ENCODE peak calls at places on chromosomes 12 and 14, in seven cellular contexts. One of them, this sample, is unnamed.

GRCh38 chr12:74033531-74033930 is 504.1 kb upstream of the ATXN7L3B start:
- DNase-seq in activated CD4-positive, alpha-beta T cell treated with anti-CD3 and anti-CD28 coated beads, Interleukin-2, amount 50 U/mL, for 1 hour: no peak
- DNase-seq in AG10803: no peak
- DNase-seq in NCI-H69: no peak
- DNase-seq in stromal cell of bone marrow: no peak
- DNase-seq in nephron progenitor cell: no peak
- DNase-seq in stimulated activated naive CD4-positive, alpha-beta T cell: no peak
- DNase-seq in this sample: no peak

GRCh38 chr12:58341791-58342190 is 400.4 kb downstream of the ATP23 start:
- DNase-seq in activated CD4-positive, alpha-beta T cell treated with anti-CD3 and anti-CD28 coated beads, Interleukin-2, amount 50 U/mL, for 1 hour: no peak
- DNase-seq in AG10803: peak
- DNase-seq in NCI-H69: peak
- DNase-seq in stromal cell of bone marrow: no peak
- DNase-seq in nephron progenitor cell: no peak
- DNase-seq in stimulated activated naive CD4-positive, alpha-beta T cell: no peak
- DNase-seq in this sample: no peak

GRCh38 chr12:121379945-121380344 is 20.0 kb upstream of the RNF34 start:
- DNase-seq in activated CD4-positive, alpha-beta T cell treated with anti-CD3 and anti-CD28 coated beads, Interleukin-2, amount 50 U/mL, for 1 hour: no peak
- DNase-seq in AG10803: no peak
- DNase-seq in NCI-H69: no peak
- DNase-seq in stromal cell of bone marrow: no peak
- DNase-seq in nephron progenitor cell: no peak
- DNase-seq in stimulated activated naive CD4-positive, alpha-beta T cell: no peak
- DNase-seq in this sample: no peak

GRCh38 chr12:112843272-112843671 is 51.7 kb downstream of the RPH3A start:
- DNase-seq in activated CD4-positive, alpha-beta T cell treated with anti-CD3 and anti-CD28 coated beads, Interleukin-2, amount 50 U/mL, for 1 hour: no peak
- DNase-seq in AG10803: peak
- DNase-seq in NCI-H69: peak
- DNase-seq in stromal cell of bone marrow: no peak
- DNase-seq in nephron progenitor cell: no peak
- DNase-seq in stimulated activated naive CD4-positive, alpha-beta T cell: no peak
- DNase-seq in this sample: no peak

GRCh38 chr12:51635371-51635770 is 44.3 kb downstream of the SCN8A start:
- DNase-seq in activated CD4-positive, alpha-beta T cell treated with anti-CD3 and anti-CD28 coated beads, Interleukin-2, amount 50 U/mL, for 1 hour: no peak
- DNase-seq in AG10803: peak
- DNase-seq in NCI-H69: no peak
- DNase-seq in stromal cell of bone marrow: peak
- DNase-seq in nephron progenitor cell: no peak
- DNase-seq in stimulated activated naive CD4-positive, alpha-beta T cell: no peak
- DNase-seq in this sample: peak

GRCh38 chr12:111304642-111305071 is 64.2 kb downstream of the PHETA1 start:
- DNase-seq in activated CD4-positive, alpha-beta T cell treated with anti-CD3 and anti-CD28 coated beads, Interleukin-2, amount 50 U/mL, for 1 hour: peak
- DNase-seq in AG10803: no peak
- DNase-seq in NCI-H69: peak
- DNase-seq in stromal cell of bone marrow: no peak
- DNase-seq in nephron progenitor cell: peak
- DNase-seq in stimulated activated naive CD4-positive, alpha-beta T cell: peak
- DNase-seq in this sample: no peak

GRCh38 chr14:30277268-30277667 is 281.7 kb upstream of the G2E3 start:
- DNase-seq in activated CD4-positive, alpha-beta T cell treated with anti-CD3 and anti-CD28 coated beads, Interleukin-2, amount 50 U/mL, for 1 hour: no peak
- DNase-seq in AG10803: no peak
- DNase-seq in NCI-H69: no peak
- DNase-seq in stromal cell of bone marrow: no peak
- DNase-seq in nephron progenitor cell: no peak
- DNase-seq in stimulated activated naive CD4-positive, alpha-beta T cell: no peak
- DNase-seq in this sample: no peak

GRCh38 chr12:106519587-106519986 is 63.2 kb upstream of the RFX4 start:
- DNase-seq in activated CD4-positive, alpha-beta T cell treated with anti-CD3 and anti-CD28 coated beads, Interleukin-2, amount 50 U/mL, for 1 hour: no peak
- DNase-seq in AG10803: peak
- DNase-seq in NCI-H69: no peak
- DNase-seq in stromal cell of bone marrow: no peak
- DNase-seq in nephron progenitor cell: no peak
- DNase-seq in stimulated activated naive CD4-positive, alpha-beta T cell: no peak
- DNase-seq in this sample: peak

GRCh38 chr12:94149781-94150482 is 1.6 kb downstream of the PLXNC1 start:
- DNase-seq in activated CD4-positive, alpha-beta T cell treated with anti-CD3 and anti-CD28 coated beads, Interleukin-2, amount 50 U/mL, for 1 hour: no peak
- DNase-seq in AG10803: no peak
- DNase-seq in NCI-H69: peak
- DNase-seq in stromal cell of bone marrow: no peak
- DNase-seq in nephron progenitor cell: peak
- DNase-seq in stimulated activated naive CD4-positive, alpha-beta T cell: peak
- DNase-seq in this sample: peak

GRCh38 chr14:58808828-58809227 is 171.1 kb downstream of the DACT1 start:
- DNase-seq in activated CD4-positive, alpha-beta T cell treated with anti-CD3 and anti-CD28 coated beads, Interleukin-2, amount 50 U/mL, for 1 hour: no peak
- DNase-seq in AG10803: peak
- DNase-seq in NCI-H69: peak
- DNase-seq in stromal cell of bone marrow: no peak
- DNase-seq in nephron progenitor cell: no peak
- DNase-seq in stimulated activated naive CD4-positive, alpha-beta T cell: no peak
- DNase-seq in this sample: no peak

GRCh38 chr12:55970775-55971174 is 3.1 kb upstream of the RAB5B start:
- DNase-seq in activated CD4-positive, alpha-beta T cell treated with anti-CD3 and anti-CD28 coated beads, Interleukin-2, amount 50 U/mL, for 1 hour: no peak
- DNase-seq in AG10803: peak
- DNase-seq in NCI-H69: no peak
- DNase-seq in stromal cell of bone marrow: no peak
- DNase-seq in nephron progenitor cell: no peak
- DNase-seq in stimulated activated naive CD4-positive, alpha-beta T cell: no peak
- DNase-seq in this sample: no peak

GRCh38 chr12:74980510-74980909 is 229.1 kb downstream of the KCNC2 start:
- DNase-seq in activated CD4-positive, alpha-beta T cell treated with anti-CD3 and anti-CD28 coated beads, Interleukin-2, amount 50 U/mL, for 1 hour: no peak
- DNase-seq in AG10803: no peak
- DNase-seq in NCI-H69: peak
- DNase-seq in stromal cell of bone marrow: peak
- DNase-seq in nephron progenitor cell: peak
- DNase-seq in stimulated activated naive CD4-positive, alpha-beta T cell: no peak
- DNase-seq in this sample: no peak

GRCh38 chr12:129276408-129277042 is 423.2 kb downstream of the GLT1D1 start:
- DNase-seq in activated CD4-positive, alpha-beta T cell treated with anti-CD3 and anti-CD28 coated beads, Interleukin-2, amount 50 U/mL, for 1 hour: no peak
- DNase-seq in AG10803: no peak
- DNase-seq in NCI-H69: no peak
- DNase-seq in stromal cell of bone marrow: no peak
- DNase-seq in nephron progenitor cell: no peak
- DNase-seq in stimulated activated naive CD4-positive, alpha-beta T cell: no peak
- DNase-seq in this sample: no peak

GRCh38 chr14:103576371-103577024 is 13.7 kb downstream of the COA8 start:
- DNase-seq in activated CD4-positive, alpha-beta T cell treated with anti-CD3 and anti-CD28 coated beads, Interleukin-2, amount 50 U/mL, for 1 hour: no peak
- DNase-seq in AG10803: peak
- DNase-seq in NCI-H69: peak
- DNase-seq in stromal cell of bone marrow: peak
- DNase-seq in nephron progenitor cell: peak
- DNase-seq in stimulated activated naive CD4-positive, alpha-beta T cell: no peak
- DNase-seq in this sample: peak

GRCh38 chr12:6461401-6462233 is 8.9 kb downstream of the VAMP1 start:
- DNase-seq in activated CD4-positive, alpha-beta T cell treated with anti-CD3 and anti-CD28 coated beads, Interleukin-2, amount 50 U/mL, for 1 hour: peak
- DNase-seq in AG10803: no peak
- DNase-seq in NCI-H69: no peak
- DNase-seq in stromal cell of bone marrow: no peak
- DNase-seq in nephron progenitor cell: no peak
- DNase-seq in stimulated activated naive CD4-positive, alpha-beta T cell: peak
- DNase-seq in this sample: no peak

GRCh38 chr12:4117386-4118016 is 156.1 kb upstream of the CCND2 start:
- DNase-seq in activated CD4-positive, alpha-beta T cell treated with anti-CD3 and anti-CD28 coated beads, Interleukin-2, amount 50 U/mL, for 1 hour: no peak
- DNase-seq in AG10803: no peak
- DNase-seq in NCI-H69: no peak
- DNase-seq in stromal cell of bone marrow: no peak
- DNase-seq in nephron progenitor cell: no peak
- DNase-seq in stimulated activated naive CD4-positive, alpha-beta T cell: no peak
- DNase-seq in this sample: no peak

GRCh38 chr12:109715310-109716091 is 1.9 kb downstream of the FAM222A start:
- DNase-seq in activated CD4-positive, alpha-beta T cell treated with anti-CD3 and anti-CD28 coated beads, Interleukin-2, amount 50 U/mL, for 1 hour: no peak
- DNase-seq in AG10803: no peak
- DNase-seq in NCI-H69: peak
- DNase-seq in stromal cell of bone marrow: no peak
- DNase-seq in nephron progenitor cell: peak
- DNase-seq in stimulated activated naive CD4-positive, alpha-beta T cell: no peak
- DNase-seq in this sample: no peak

GRCh38 chr14:50014809-50015208 is 101.6 kb downstream of the VCPKMT start:
- DNase-seq in activated CD4-positive, alpha-beta T cell treated with anti-CD3 and anti-CD28 coated beads, Interleukin-2, amount 50 U/mL, for 1 hour: no peak
- DNase-seq in AG10803: no peak
- DNase-seq in NCI-H69: no peak
- DNase-seq in stromal cell of bone marrow: no peak
- DNase-seq in nephron progenitor cell: no peak
- DNase-seq in stimulated activated naive CD4-positive, alpha-beta T cell: no peak
- DNase-seq in this sample: no peak

GRCh38 chr12:62191747-62192485 is 68.3 kb upstream of the USP15 start:
- DNase-seq in activated CD4-positive, alpha-beta T cell treated with anti-CD3 and anti-CD28 coated beads, Interleukin-2, amount 50 U/mL, for 1 hour: peak
- DNase-seq in AG10803: peak
- DNase-seq in NCI-H69: peak
- DNase-seq in stromal cell of bone marrow: peak
- DNase-seq in nephron progenitor cell: peak
- DNase-seq in stimulated activated naive CD4-positive, alpha-beta T cell: peak
- DNase-seq in this sample: peak

GRCh38 chr12:52191841-52192791 is at the start of gene KRT80:
- DNase-seq in activated CD4-positive, alpha-beta T cell treated with anti-CD3 and anti-CD28 coated beads, Interleukin-2, amount 50 U/mL, for 1 hour: peak
- DNase-seq in AG10803: peak
- DNase-seq in NCI-H69: peak
- DNase-seq in stromal cell of bone marrow: peak
- DNase-seq in nephron progenitor cell: no peak
- DNase-seq in stimulated activated naive CD4-positive, alpha-beta T cell: no peak
- DNase-seq in this sample: peak

GRCh38 chr14:22982013-22982476 is 306 bp downstream of the AJUBA start:
- DNase-seq in activated CD4-positive, alpha-beta T cell treated with anti-CD3 and anti-CD28 coated beads, Interleukin-2, amount 50 U/mL, for 1 hour: no peak
- DNase-seq in AG10803: no peak
- DNase-seq in NCI-H69: peak
- DNase-seq in stromal cell of bone marrow: no peak
- DNase-seq in nephron progenitor cell: no peak
- DNase-seq in stimulated activated naive CD4-positive, alpha-beta T cell: no peak
- DNase-seq in this sample: no peak

GRCh38 chr14:28515571-28515970 is 251.0 kb upstream of the FOXG1 start:
- DNase-seq in activated CD4-positive, alpha-beta T cell treated with anti-CD3 and anti-CD28 coated beads, Interleukin-2, amount 50 U/mL, for 1 hour: no peak
- DNase-seq in AG10803: no peak
- DNase-seq in NCI-H69: no peak
- DNase-seq in stromal cell of bone marrow: peak
- DNase-seq in nephron progenitor cell: no peak
- DNase-seq in stimulated activated naive CD4-positive, alpha-beta T cell: no peak
- DNase-seq in this sample: no peak

GRCh38 chr12:15782667-15783066 is 6.5 kb downstream of the EPS8 start:
- DNase-seq in activated CD4-positive, alpha-beta T cell treated with anti-CD3 and anti-CD28 coated beads, Interleukin-2, amount 50 U/mL, for 1 hour: no peak
- DNase-seq in AG10803: no peak
- DNase-seq in NCI-H69: no peak
- DNase-seq in stromal cell of bone marrow: no peak
- DNase-seq in nephron progenitor cell: no peak
- DNase-seq in stimulated activated naive CD4-positive, alpha-beta T cell: no peak
- DNase-seq in this sample: no peak

GRCh38 chr14:59739794-59740193 is 130.8 kb downstream of the RTN1 start:
- DNase-seq in activated CD4-positive, alpha-beta T cell treated with anti-CD3 and anti-CD28 coated beads, Interleukin-2, amount 50 U/mL, for 1 hour: no peak
- DNase-seq in AG10803: no peak
- DNase-seq in NCI-H69: peak
- DNase-seq in stromal cell of bone marrow: no peak
- DNase-seq in nephron progenitor cell: no peak
- DNase-seq in stimulated activated naive CD4-positive, alpha-beta T cell: no peak
- DNase-seq in this sample: no peak

GRCh38 chr14:55249423-55249822 is 21.8 kb upstream of the FBXO34 start:
- DNase-seq in activated CD4-positive, alpha-beta T cell treated with anti-CD3 and anti-CD28 coated beads, Interleukin-2, amount 50 U/mL, for 1 hour: no peak
- DNase-seq in AG10803: peak
- DNase-seq in NCI-H69: no peak
- DNase-seq in stromal cell of bone marrow: peak
- DNase-seq in nephron progenitor cell: no peak
- DNase-seq in stimulated activated naive CD4-positive, alpha-beta T cell: no peak
- DNase-seq in this sample: peak

GRCh38 chr12:106113446-106114083 is 25.2 kb downstream of the NUAK1 start:
- DNase-seq in activated CD4-positive, alpha-beta T cell treated with anti-CD3 and anti-CD28 coated beads, Interleukin-2, amount 50 U/mL, for 1 hour: no peak
- DNase-seq in AG10803: peak
- DNase-seq in NCI-H69: peak
- DNase-seq in stromal cell of bone marrow: no peak
- DNase-seq in nephron progenitor cell: no peak
- DNase-seq in stimulated activated naive CD4-positive, alpha-beta T cell: no peak
- DNase-seq in this sample: no peak

GRCh38 chr14:61385002-61385685 is 63.8 kb downstream of the PRKCH start:
- DNase-seq in activated CD4-positive, alpha-beta T cell treated with anti-CD3 and anti-CD28 coated beads, Interleukin-2, amount 50 U/mL, for 1 hour: no peak
- DNase-seq in AG10803: no peak
- DNase-seq in NCI-H69: peak
- DNase-seq in stromal cell of bone marrow: no peak
- DNase-seq in nephron progenitor cell: no peak
- DNase-seq in stimulated activated naive CD4-positive, alpha-beta T cell: no peak
- DNase-seq in this sample: no peak

GRCh38 chr12:12527820-12528296 is 34.8 kb downstream of the DUSP16 start:
- DNase-seq in activated CD4-positive, alpha-beta T cell treated with anti-CD3 and anti-CD28 coated beads, Interleukin-2, amount 50 U/mL, for 1 hour: no peak
- DNase-seq in AG10803: no peak
- DNase-seq in NCI-H69: no peak
- DNase-seq in stromal cell of bone marrow: no peak
- DNase-seq in nephron progenitor cell: no peak
- DNase-seq in stimulated activated naive CD4-positive, alpha-beta T cell: no peak
- DNase-seq in this sample: no peak

GRCh38 chr12:89492883-89493282 is 31.7 kb downstream of the GALNT4 start:
- DNase-seq in activated CD4-positive, alpha-beta T cell treated with anti-CD3 and anti-CD28 coated beads, Interleukin-2, amount 50 U/mL, for 1 hour: no peak
- DNase-seq in AG10803: no peak
- DNase-seq in NCI-H69: no peak
- DNase-seq in stromal cell of bone marrow: no peak
- DNase-seq in nephron progenitor cell: no peak
- DNase-seq in stimulated activated naive CD4-positive, alpha-beta T cell: no peak
- DNase-seq in this sample: no peak

GRCh38 chr12:16112626-16113560 is 164.6 kb downstream of the SLC15A5 start:
- DNase-seq in activated CD4-positive, alpha-beta T cell treated with anti-CD3 and anti-CD28 coated beads, Interleukin-2, amount 50 U/mL, for 1 hour: no peak
- DNase-seq in AG10803: peak
- DNase-seq in NCI-H69: peak
- DNase-seq in stromal cell of bone marrow: no peak
- DNase-seq in nephron progenitor cell: peak
- DNase-seq in stimulated activated naive CD4-positive, alpha-beta T cell: no peak
- DNase-seq in this sample: no peak

GRCh38 chr12:52395761-52396434 is 10.2 kb downstream of the KRT82 start:
- DNase-seq in activated CD4-positive, alpha-beta T cell treated with anti-CD3 and anti-CD28 coated beads, Interleukin-2, amount 50 U/mL, for 1 hour: no peak
- DNase-seq in AG10803: peak
- DNase-seq in NCI-H69: peak
- DNase-seq in stromal cell of bone marrow: no peak
- DNase-seq in nephron progenitor cell: peak
- DNase-seq in stimulated activated naive CD4-positive, alpha-beta T cell: no peak
- DNase-seq in this sample: peak

GRCh38 chr12:4864575-4864974 is 45.1 kb upstream of the KCNA1 start:
- DNase-seq in activated CD4-positive, alpha-beta T cell treated with anti-CD3 and anti-CD28 coated beads, Interleukin-2, amount 50 U/mL, for 1 hour: no peak
- DNase-seq in AG10803: no peak
- DNase-seq in NCI-H69: no peak
- DNase-seq in stromal cell of bone marrow: no peak
- DNase-seq in nephron progenitor cell: no peak
- DNase-seq in stimulated activated naive CD4-positive, alpha-beta T cell: no peak
- DNase-seq in this sample: no peak

GRCh38 chr14:71103662-71104484 is 196.6 kb downstream of the PCNX1 start:
- DNase-seq in activated CD4-positive, alpha-beta T cell treated with anti-CD3 and anti-CD28 coated beads, Interleukin-2, amount 50 U/mL, for 1 hour: no peak
- DNase-seq in AG10803: peak
- DNase-seq in NCI-H69: peak
- DNase-seq in stromal cell of bone marrow: peak
- DNase-seq in nephron progenitor cell: peak
- DNase-seq in stimulated activated naive CD4-positive, alpha-beta T cell: no peak
- DNase-seq in this sample: peak

GRCh38 chr12:43805149-43805856 is 814 bp downstream of the TWF1 start:
- DNase-seq in activated CD4-positive, alpha-beta T cell treated with anti-CD3 and anti-CD28 coated beads, Interleukin-2, amount 50 U/mL, for 1 hour: no peak
- DNase-seq in AG10803: no peak
- DNase-seq in NCI-H69: peak
- DNase-seq in stromal cell of bone marrow: no peak
- DNase-seq in nephron progenitor cell: no peak
- DNase-seq in stimulated activated naive CD4-positive, alpha-beta T cell: no peak
- DNase-seq in this sample: no peak

GRCh38 chr14:92925446-92925845 is 2.5 kb downstream of the CHGA start:
- DNase-seq in activated CD4-positive, alpha-beta T cell treated with anti-CD3 and anti-CD28 coated beads, Interleukin-2, amount 50 U/mL, for 1 hour: no peak
- DNase-seq in AG10803: no peak
- DNase-seq in NCI-H69: no peak
- DNase-seq in stromal cell of bone marrow: no peak
- DNase-seq in nephron progenitor cell: no peak
- DNase-seq in stimulated activated naive CD4-positive, alpha-beta T cell: no peak
- DNase-seq in this sample: no peak

GRCh38 chr12:40016960-40017359 is 88.9 kb downstream of the SLC2A13 start:
- DNase-seq in activated CD4-positive, alpha-beta T cell treated with anti-CD3 and anti-CD28 coated beads, Interleukin-2, amount 50 U/mL, for 1 hour: no peak
- DNase-seq in AG10803: no peak
- DNase-seq in NCI-H69: no peak
- DNase-seq in stromal cell of bone marrow: peak
- DNase-seq in nephron progenitor cell: no peak
- DNase-seq in stimulated activated naive CD4-positive, alpha-beta T cell: no peak
- DNase-seq in this sample: no peak

GRCh38 chr14:105817971-105818711 is 291.8 kb downstream of the TMEM121 start:
- DNase-seq in activated CD4-positive, alpha-beta T cell treated with anti-CD3 and anti-CD28 coated beads, Interleukin-2, amount 50 U/mL, for 1 hour: no peak
- DNase-seq in AG10803: no peak
- DNase-seq in NCI-H69: no peak
- DNase-seq in stromal cell of bone marrow: no peak
- DNase-seq in nephron progenitor cell: no peak
- DNase-seq in stimulated activated naive CD4-positive, alpha-beta T cell: no peak
- DNase-seq in this sample: no peak

GRCh38 chr12:25958254-25959068 is at the start of gene RASSF8:
- DNase-seq in activated CD4-positive, alpha-beta T cell treated with anti-CD3 and anti-CD28 coated beads, Interleukin-2, amount 50 U/mL, for 1 hour: no peak
- DNase-seq in AG10803: peak
- DNase-seq in NCI-H69: peak
- DNase-seq in stromal cell of bone marrow: peak
- DNase-seq in nephron progenitor cell: peak
- DNase-seq in stimulated activated naive CD4-positive, alpha-beta T cell: no peak
- DNase-seq in this sample: peak